ENCODE peak calls at places on chromosomes 3 and 15, in eight cellular contexts. Z is GM23338, P is GM12878, I is upper lobe of left lung, B is Panc1, G is HCT116, O is K562, V is HepG2. M is an unnamed sample.

GRCh38 chr3:55629432-55629831 is 142.3 kb upstream of the WNT5A start:
- ATAC-seq in Z (no peak), P (no peak), I (no peak), B (no peak), G (no peak), O (no peak), V (no peak), M (no peak)

GRCh38 chr3:112333002-112333385 is at the start of gene CD200:
- ATAC-seq in Z (peak; percentile 93), P (peak; percentile 70), I (peak; percentile 87), B (no peak), G (no peak), O (no peak), V (no peak), M (peak; percentile 79)

GRCh38 chr3:193982258-193982659 is 153.7 kb upstream of the HES1 start:
- ATAC-seq in Z (no peak), P (no peak), I (peak; percentile 79), B (no peak), G (no peak), O (no peak), V (no peak), M (peak; percentile 72)

GRCh38 chr3:183244981-183245476 is 8.0 kb upstream of the B3GNT5 start:
- ATAC-seq in Z (peak; percentile 74), P (no peak), I (no peak), B (no peak), G (peak; percentile 74), O (peak; percentile 47), V (peak; percentile 33), M (no peak)

GRCh38 chr15:86849563-86849962 is 769.9 kb downstream of the AGBL1 start:
- ATAC-seq in Z (no peak), P (no peak), I (no peak), B (no peak), G (no peak), O (no peak), V (no peak), M (no peak)

GRCh38 chr3:189142527-189142926 is 29.2 kb upstream of the TPRG1 start:
- ATAC-seq in Z (no peak), P (no peak), I (no peak), B (no peak), G (no peak), O (no peak), V (no peak), M (no peak)

GRCh38 chr3:46880884-46881818 is 3.6 kb downstream of the PTH1R start:
- ATAC-seq in Z (peak; percentile 33), P (no peak), I (no peak), B (no peak), G (no peak), O (no peak), V (no peak), M (peak; percentile 20)

GRCh38 chr3:103511891-103512290 is 1077.1 kb downstream of the ZPLD1 start:
- ATAC-seq in Z (no peak), P (no peak), I (no peak), B (no peak), G (no peak), O (no peak), V (no peak), M (no peak)

GRCh38 chr3:65625310-65625709 is 413.4 kb downstream of the MAGI1 start:
- ATAC-seq in Z (no peak), P (no peak), I (no peak), B (no peak), G (no peak), O (no peak), V (no peak), M (no peak)

GRCh38 chr3:159536876-159537275 is 451.8 kb upstream of the IL12A start:
- ATAC-seq in Z (no peak), P (no peak), I (no peak), B (no peak), G (no peak), O (no peak), V (no peak), M (no peak)

GRCh38 chr3:140019946-140020345 is 85.0 kb downstream of the CLSTN2 start:
- ATAC-seq in Z (no peak), P (no peak), I (no peak), B (no peak), G (no peak), O (no peak), V (no peak), M (no peak)

GRCh38 chr3:54801977-54802376 is 125.9 kb downstream of the LRTM1 start:
- ATAC-seq in Z (no peak), P (no peak), I (no peak), B (no peak), G (no peak), O (no peak), V (no peak), M (no peak)

GRCh38 chr3:131714585-131715220 is 211.9 kb upstream of the MRPL3 start:
- ATAC-seq in Z (no peak), P (peak; percentile 73), I (no peak), B (no peak), G (no peak), O (no peak), V (no peak), M (no peak)

GRCh38 chr3:28151207-28151550 is 90.2 kb upstream of the CMC1 start:
- ATAC-seq in Z (no peak), P (no peak), I (no peak), B (no peak), G (no peak), O (no peak), V (no peak), M (peak; percentile 10)

GRCh38 chr3:18724456-18724855 is 299.3 kb upstream of the SATB1 start:
- ATAC-seq in Z (no peak), P (no peak), I (no peak), B (no peak), G (no peak), O (no peak), V (no peak), M (no peak)

GRCh38 chr15:56839099-56839498 is 79.3 kb upstream of the TCF12 start:
- ATAC-seq in Z (no peak), P (peak; percentile 61), I (no peak), B (no peak), G (no peak), O (no peak), V (no peak), M (no peak)

GRCh38 chr3:180409170-180409569 is 192.8 kb upstream of the TTC14 start:
- ATAC-seq in Z (no peak), P (peak; percentile 21), I (no peak), B (no peak), G (no peak), O (no peak), V (no peak), M (no peak)

GRCh38 chr3:31817411-31817966 is 163.6 kb downstream of the OSBPL10 start:
- ATAC-seq in Z (peak; percentile 58), P (no peak), I (no peak), B (no peak), G (no peak), O (no peak), V (no peak), M (no peak)

GRCh38 chr3:114293846-114294245 is at the start of gene TIGIT:
- ATAC-seq in Z (no peak), P (no peak), I (no peak), B (no peak), G (no peak), O (no peak), V (no peak), M (no peak)

GRCh38 chr3:114294940-114295480 is 1.2 kb downstream of the TIGIT start:
- ATAC-seq in Z (no peak), P (no peak), I (no peak), B (no peak), G (no peak), O (no peak), V (no peak), M (no peak)

GRCh38 chr3:114299925-114300624 is 6.2 kb downstream of the TIGIT start:
- ATAC-seq in Z (no peak), P (peak; percentile 75), I (no peak), B (no peak), G (no peak), O (no peak), V (no peak), M (no peak)

DNA sequence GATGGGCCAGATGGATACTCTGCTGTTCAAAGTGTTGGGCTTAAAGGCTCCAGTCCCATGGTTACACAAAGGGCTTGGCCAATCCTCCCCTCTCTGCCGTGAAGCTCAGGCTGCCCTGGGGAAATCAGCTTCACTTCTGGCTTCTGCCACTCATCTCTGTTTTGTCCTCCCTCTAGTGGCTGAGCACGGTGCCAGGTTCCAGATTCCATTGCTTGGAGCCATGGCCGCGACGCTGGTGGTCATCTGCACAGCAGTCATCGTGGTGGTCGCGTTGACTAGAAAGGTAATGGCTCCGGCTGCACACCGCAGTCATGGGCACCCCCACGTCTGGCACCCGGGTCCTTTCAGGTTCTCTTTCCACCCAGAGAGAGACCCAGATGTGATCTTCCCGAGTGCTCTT is 5.6 kb downstream of the TIGIT start:
- ATAC-seq in Z (peak; percentile 86), P (peak; percentile 67), I (no peak), B (peak; percentile 84), G (peak; percentile 96), O (peak; percentile 74), V (peak; percentile 99), M (no peak)
- TF ChIP-seq CTCF in Z (peak; percentile 49), P (peak; percentile 19), I (no peak), B (peak; percentile 76), G (peak; percentile 77), O (no peak), V (peak; percentile 80), M (no peak)

GRCh38 chr3:106341090-106341489 is 472.3 kb upstream of the CBLB start:
- ATAC-seq in Z (no peak), P (no peak), I (no peak), B (no peak), G (no peak), O (no peak), V (no peak), M (no peak)
- TF ChIP-seq POLR2AphosphoS5 in Z (no peak), P (no peak), I (no peak), B (no peak), G (no peak), O (no peak), V (no peak), M (no peak)

GRCh38 chr15:69590201-69590600 is 137.6 kb downstream of the RPLP1 start:
- ATAC-seq in Z (no peak), P (no peak), I (no peak), B (no peak), G (no peak), O (no peak), V (no peak), M (no peak)
- H3K4me1 ChIP-seq in Z (no peaks in the 10 kb centered on the region), P (no peaks in the 10 kb centered on the region), I (peaks cover 18% of the 10 kb centered on the region), B (peaks cover 28% of the 10 kb centered on the region), G (peaks cover 6% of the 10 kb centered on the region), O (no peaks in the 10 kb centered on the region), V (peaks cover 32% of the 10 kb centered on the region), M (peaks cover 12% of the 10 kb centered on the region)

DNA sequence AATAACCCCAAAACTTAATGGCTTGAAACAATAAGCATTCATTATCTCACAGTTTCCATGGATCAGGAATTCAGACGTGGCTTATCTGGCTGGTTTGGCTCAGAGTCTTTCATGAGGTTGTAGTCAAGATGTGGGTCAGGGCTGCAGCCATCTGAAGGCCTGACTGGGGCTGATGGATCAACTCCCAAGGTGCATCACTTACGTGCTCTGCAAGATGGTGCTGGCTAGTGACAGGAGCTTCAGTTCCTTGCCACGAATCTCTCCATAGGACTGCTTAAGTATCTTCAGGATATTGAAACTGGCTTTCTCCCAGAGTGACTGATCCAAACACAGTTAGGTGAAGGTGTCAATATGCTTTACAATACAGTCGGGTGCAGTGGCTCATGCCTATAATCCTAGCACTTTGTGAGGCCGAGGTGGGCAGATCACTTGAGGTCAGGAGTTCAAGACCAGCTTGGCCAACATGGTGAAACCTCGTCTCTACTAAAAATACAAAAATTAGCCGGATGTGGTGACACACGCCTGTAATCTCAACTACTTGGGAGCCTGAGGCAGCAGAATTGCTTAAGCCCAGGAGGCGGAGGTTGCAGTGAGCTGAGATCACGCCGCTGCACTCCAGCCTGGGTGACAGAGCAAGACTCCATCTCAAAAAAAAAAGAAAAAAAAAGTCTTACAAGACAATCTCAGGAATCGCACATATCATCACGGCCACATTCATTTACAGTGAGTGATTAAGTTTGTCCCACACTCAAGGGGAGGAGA is 28.5 kb upstream of the PTPRG start:
- ATAC-seq in Z (no peak), P (no peak), I (no peak), B (no peak), G (no peak), O (no peak), V (no peak), M (no peak)
- TF ChIP-seq CTCF in Z (no peak), P (no peak), I (no peak), B (no peak), G (no peak), O (no peak), V (no peak), M (no peak)

M was measured in gastroesophageal sphincter.